ENCODE peak calls at places on chromosomes 3 and 15, in four cellular contexts. Y, M, O and G are unnamed samples.

GRCh38 chr15:32747886-32748285 is 30.1 kb downstream of the GREM1 start:
- DNase-seq in O (no peak), M (no peak), Y (no peak), G (peak)

GRCh38 chr3:4720316-4721075 is 227.3 kb downstream of the ITPR1 start:
- DNase-seq in Y (peak), O (no peak), M (no peak), G (no peak)

GRCh38 chr15:56325186-56325585 is 40.0 kb upstream of the TEX9 start:
- DNase-seq in Y (no peak), O (no peak), M (no peak), G (no peak)

GRCh38 chr3:97291901-97292300 is 472.7 kb upstream of the ARL6 start:
- DNase-seq in O (peak), M (peak), Y (no peak), G (no peak)

GRCh38 chr15:31391687-31392671 is 65.3 kb downstream of the KLF13 start:
- DNase-seq in O (peak), Y (peak), M (peak), G (peak)

GRCh38 chr3:56624725-56625124 is 58.3 kb downstream of the TASOR start:
- DNase-seq in M (no peak), Y (no peak), O (no peak), G (no peak)

GRCh38 chr3:196440696-196441095 is 8.5 kb upstream of the UBXN7 start:
- DNase-seq in O (no peak), M (no peak), Y (no peak), G (no peak)

GRCh38 chr15:96818861-96819260 is 488.4 kb downstream of the NR2F2 start:
- DNase-seq in Y (no peak), M (no peak), O (no peak), G (no peak)

GRCh38 chr3:4712109-4712508 is 219.0 kb downstream of the ITPR1 start:
- DNase-seq in O (no peak), M (no peak), Y (no peak), G (peak)

GRCh38 chr3:115901008-115901407 is 277.7 kb downstream of the GAP43 start:
- DNase-seq in M (no peak), O (no peak), Y (no peak), G (no peak)

GRCh38 chr15:76711351-76711827 is 193.8 kb downstream of the SCAPER start:
- DNase-seq in O (no peak), M (no peak), Y (no peak), G (no peak)

GRCh38 chr3:115212615-115213014 is 65.5 kb upstream of the ZBTB20 start:
- DNase-seq in O (no peak), M (no peak), Y (no peak), G (no peak)

GRCh38 chr3:69743975-69744374 is 4.7 kb downstream of the MITF start:
- DNase-seq in M (no peak), O (no peak), Y (no peak), G (no peak)

GRCh38 chr15:65851981-65852380 is 17.3 kb upstream of the RAB11A start:
- DNase-seq in Y (no peak), O (no peak), M (no peak), G (no peak)

GRCh38 chr3:196502775-196503181 is 790 bp downstream of the RNF168 start:
- DNase-seq in M (peak), Y (peak), O (peak), G (peak)

GRCh38 chr3:188261011-188261410 is 107.1 kb downstream of the LPP start:
- DNase-seq in M (no peak), O (no peak), Y (no peak), G (no peak)

GRCh38 chr3:186782542-186783069 is 771 bp upstream of the EIF4A2 start:
- DNase-seq in Y (no peak), O (no peak), M (peak), G (peak)

GRCh38 chr3:150169279-150169970 is 198.7 kb upstream of the PFN2 start:
- DNase-seq in O (no peak), M (no peak), Y (no peak), G (peak)